ENCODE peak calls at places on chromosomes 6 and 20, in five cellular contexts. O, K, R, L and G are unnamed samples.
A peak's percentile ranks its signal among the peaks of the same experiment; 100 is the strongest.

GRCh38 chr6:107179004-107179403 is 63.7 kb upstream of the BEND3 start:
- DNase-seq in R (no peak), L (no peak), O (peak; percentile 28), K (no peak), G (no peak)

GRCh38 chr6:158819213-158819976 is at the start of gene EZR:
- DNase-seq in O (peak; percentile 74), K (peak; percentile 60), R (peak; percentile 86), L (peak; percentile 95), G (peak; percentile 95)

GRCh38 chr6:26020983-26021349 is 58.4 kb downstream of the TRIM38 start:
- DNase-seq in R (peak; percentile 69), K (no peak), L (peak; percentile 65), O (peak; percentile 79), G (no peak)

GRCh38 chr6:112899541-112899940 is 552.4 kb downstream of the RFPL4B start:
- DNase-seq in L (no peak), O (no peak), R (no peak), K (no peak), G (no peak)

GRCh38 chr20:32396656-32397160 is 38.6 kb downstream of the ASXL1 start:
- DNase-seq in R (no peak), L (no peak), O (peak; percentile 57), K (no peak), G (no peak)

GRCh38 chr6:402901-403658 is 11.5 kb downstream of the IRF4 start:
- DNase-seq in O (no peak), L (no peak), K (no peak), R (no peak), G (no peak)

GRCh38 chr6:161407581-161407980 is 133.7 kb upstream of the AGPAT4 start:
- DNase-seq in K (no peak), R (no peak), L (no peak), O (peak; percentile 17), G (no peak)

GRCh38 chr6:88295663-88296062 is 129.5 kb upstream of the CNR1 start:
- DNase-seq in L (no peak), R (no peak), K (no peak), O (no peak), G (no peak)

GRCh38 chr6:20921533-20921932 is 387.3 kb downstream of the CDKAL1 start:
- DNase-seq in L (no peak), K (no peak), O (peak; percentile 11), R (no peak), G (no peak)

GRCh38 chr6:54291738-54292137 is 16.5 kb upstream of the TINAG start:
- DNase-seq in O (no peak), L (no peak), K (no peak), R (no peak), G (no peak)

GRCh38 chr6:168035661-168036616 is 38.5 kb downstream of the KIF25 start:
- DNase-seq in L (peak; percentile 45), K (no peak), O (no peak), R (no peak), G (peak; percentile 67)

GRCh38 chr20:23356203-23356602 is 5.6 kb downstream of the NXT1 start:
- DNase-seq in O (no peak), R (peak; percentile 28), K (no peak), L (no peak), G (no peak)

GRCh38 chr6:12592634-12593033 is 123.9 kb upstream of the PHACTR1 start:
- DNase-seq in R (no peak), K (no peak), L (no peak), O (no peak), G (no peak)

GRCh38 chr6:125888989-125889656 is 67.4 kb upstream of the HINT3 start:
- DNase-seq in L (peak; percentile 32), O (peak; percentile 70), K (no peak), R (no peak), G (no peak)

GRCh38 chr20:38209736-38210405 is 44.8 kb upstream of the TGM2 start:
- DNase-seq in R (peak; percentile 3), L (no peak), K (no peak), O (no peak), G (peak; percentile 88)

GRCh38 chr6:151075527-151075926 is 164.2 kb upstream of the AKAP12 start:
- DNase-seq in R (no peak), O (peak; percentile 46), L (no peak), K (no peak), G (no peak)

GRCh38 chr20:61937146-61937962 is 128.3 kb downstream of the TAF4 start:
- DNase-seq in L (no peak), K (no peak), O (no peak), R (peak; percentile 7), G (peak; percentile 85)

GRCh38 chr6:132227937-132228336 is 173.3 kb downstream of the MOXD1 start:
- DNase-seq in O (peak; percentile 83), K (no peak), R (no peak), L (no peak), G (peak; percentile 61)

GRCh38 chr6:14658909-14659561 is 541.5 kb downstream of the CD83 start:
- DNase-seq in O (peak; percentile 12), K (no peak), R (no peak), L (no peak), G (no peak)

GRCh38 chr20:33301192-33301930 is 18.3 kb downstream of the BPIFB1 start:
- DNase-seq in R (no peak), O (no peak), K (no peak), L (no peak), G (peak; percentile 89)

GRCh38 chr20:3209023-3209945 is at the start of gene ITPA:
- DNase-seq in O (peak; percentile 77), K (no peak), L (peak; percentile 63), R (peak; percentile 65), G (peak; percentile 93)

GRCh38 chr6:114284281-114284680 is 58.5 kb downstream of the HS3ST5 start:
- DNase-seq in K (no peak), L (no peak), O (peak; percentile 54), R (no peak), G (no peak)

GRCh38 chr6:167898673-167899311 is 72.1 kb downstream of the AFDN start:
- DNase-seq in L (peak; percentile 37), O (peak; percentile 80), R (no peak), K (no peak), G (peak; percentile 17)

GRCh38 chr20:63532449-63532971 is 4.7 kb downstream of the PTK6 start:
- DNase-seq in R (peak; percentile 20), K (no peak), O (no peak), L (no peak), G (peak; percentile 83)

GRCh38 chr20:4508773-4509172 is 212.9 kb upstream of the PRND start:
- DNase-seq in O (no peak), R (no peak), K (no peak), L (no peak), G (no peak)

GRCh38 chr6:43301081-43301870 is 3.2 kb downstream of the SLC22A7 start:
- DNase-seq in O (no peak), K (no peak), L (no peak), R (no peak), G (no peak)

GRCh38 chr6:31906122-31906521 is 4.2 kb upstream of the ZBTB12 start:
- DNase-seq in K (no peak), O (no peak), R (no peak), L (no peak), G (no peak)

GRCh38 chr6:9921366-9921765 is 493.5 kb downstream of the TFAP2A start:
- DNase-seq in L (no peak), O (peak; percentile 80), K (no peak), R (no peak), G (no peak)

GRCh38 chr20:44646023-44646640 is 5.4 kb downstream of the ADA start:
- DNase-seq in O (no peak), K (no peak), L (no peak), R (no peak), G (no peak)

GRCh38 chr6:109069746-109070145 is 24.9 kb downstream of the SESN1 start:
- DNase-seq in O (peak; percentile 22), R (no peak), L (no peak), K (no peak), G (no peak)

GRCh38 chr6:151275566-151275965 is 35.8 kb downstream of the AKAP12 start:
- DNase-seq in K (no peak), O (no peak), R (no peak), L (no peak), G (no peak)

GRCh38 chr6:118542184-118542952 is 5.7 kb upstream of the PLN start:
- DNase-seq in K (no peak), L (no peak), R (no peak), O (peak; percentile 32), G (peak; percentile 5)